ENCODE peak calls at places on chromosomes 6 and 20, in six cellular contexts. T is Peyer's patch, Z is HepG2, J is K562, W is IMR-90, M is sigmoid colon. C is an unnamed sample.

GRCh38 chr6:169839029-169839481 is 87.6 kb downstream of the ERMARD start:
- DNase-seq in T (no peak), Z (no peak), J (no peak), W (no peak), M (peak), C (no peak)

GRCh38 chr20:10536531-10536930 is 101.4 kb downstream of the SLX4IP start:
- DNase-seq in T (no peak), Z (peak), J (no peak), W (peak), M (no peak), C (no peak)

GRCh38 chr6:89604662-89605061 is 33.9 kb downstream of the LYRM2 start:
- DNase-seq in T (no peak), Z (no peak), J (no peak), W (no peak), M (no peak), C (no peak)

GRCh38 chr6:142569676-142570075 is 267.9 kb downstream of the ADGRG6 start:
- DNase-seq in T (no peak), Z (peak), J (no peak), W (no peak), M (no peak), C (no peak)

GRCh38 chr6:35213161-35213823 is 464 bp upstream of the SCUBE3 start:
- DNase-seq in T (no peak), Z (no peak), J (no peak), W (no peak), M (no peak), C (no peak)

GRCh38 chr20:46065006-46065405 is 24.8 kb downstream of the NCOA5 start:
- DNase-seq in T (no peak), Z (no peak), J (no peak), W (no peak), M (peak), C (no peak)

GRCh38 chr6:131629656-131630055 is 1.6 kb upstream of the MED23 start:
- DNase-seq in T (no peak), Z (no peak), J (no peak), W (no peak), M (no peak), C (no peak)

GRCh38 chr6:151340206-151340978 is 51.0 kb downstream of the ZBTB2 start:
- DNase-seq in T (no peak), Z (no peak), J (no peak), W (no peak), M (no peak), C (no peak)

GRCh38 chr6:30720738-30721197 is 616 bp downstream of the TUBB start:
- DNase-seq in T (peak), Z (peak), J (peak), W (peak), M (peak), C (no peak)

GRCh38 chr20:49187330-49188100 is 619 bp downstream of the STAU1 start:
- DNase-seq in T (peak), Z (no peak), J (peak), W (no peak), M (peak), C (no peak)

GRCh38 chr6:158514176-158514575 is 45.7 kb upstream of the TMEM181 start:
- DNase-seq in T (no peak), Z (no peak), J (no peak), W (no peak), M (no peak), C (no peak)

GRCh38 chr6:15026832-15027231 is 219.0 kb upstream of the JARID2 start:
- DNase-seq in T (no peak), Z (peak), J (no peak), W (peak), M (no peak), C (peak)

GRCh38 chr20:1333462-1334369 is 4.8 kb upstream of the SDCBP2 start:
- DNase-seq in T (peak), Z (no peak), J (no peak), W (no peak), M (no peak), C (no peak)

GRCh38 chr20:49529470-49529869 is 38.5 kb downstream of the PTGIS start:
- DNase-seq in T (no peak), Z (no peak), J (no peak), W (no peak), M (no peak), C (no peak)

GRCh38 chr6:30074331-30075093 is 1.1 kb downstream of the RNF39 start:
- DNase-seq in T (no peak), Z (no peak), J (no peak), W (no peak), M (no peak), C (no peak)

GRCh38 chr6:88573971-88574370 is 389.4 kb downstream of the RNGTT start:
- DNase-seq in T (no peak), Z (no peak), J (no peak), W (no peak), M (no peak), C (no peak)

GRCh38 chr6:125346926-125347563 is 45.3 kb upstream of the HDDC2 start:
- DNase-seq in T (peak), Z (no peak), J (no peak), W (no peak), M (no peak), C (no peak)

GRCh38 chr6:134074151-134074712 is 21.8 kb upstream of the SLC2A12 start:
- DNase-seq in T (no peak), Z (peak), J (no peak), W (no peak), M (no peak), C (no peak)

GRCh38 chr20:36460648-36461599 is 80.4 kb upstream of the MYL9 start:
- DNase-seq in T (peak), Z (peak), J (peak), W (peak), M (peak), C (peak)
- TF ChIP-seq POLR2A in T (peak), Z (peak), J (peak), W (peak), M (peak), C (peak)

GRCh38 chr6:37103169-37104039 is 66.5 kb upstream of the PIM1 start:
- DNase-seq in T (peak), Z (peak), J (peak), W (no peak), M (peak), C (peak)
- TF ChIP-seq POLR2A in T (no peak), Z (peak), J (no peak), W (no peak), M (no peak), C (no peak)

DNA sequence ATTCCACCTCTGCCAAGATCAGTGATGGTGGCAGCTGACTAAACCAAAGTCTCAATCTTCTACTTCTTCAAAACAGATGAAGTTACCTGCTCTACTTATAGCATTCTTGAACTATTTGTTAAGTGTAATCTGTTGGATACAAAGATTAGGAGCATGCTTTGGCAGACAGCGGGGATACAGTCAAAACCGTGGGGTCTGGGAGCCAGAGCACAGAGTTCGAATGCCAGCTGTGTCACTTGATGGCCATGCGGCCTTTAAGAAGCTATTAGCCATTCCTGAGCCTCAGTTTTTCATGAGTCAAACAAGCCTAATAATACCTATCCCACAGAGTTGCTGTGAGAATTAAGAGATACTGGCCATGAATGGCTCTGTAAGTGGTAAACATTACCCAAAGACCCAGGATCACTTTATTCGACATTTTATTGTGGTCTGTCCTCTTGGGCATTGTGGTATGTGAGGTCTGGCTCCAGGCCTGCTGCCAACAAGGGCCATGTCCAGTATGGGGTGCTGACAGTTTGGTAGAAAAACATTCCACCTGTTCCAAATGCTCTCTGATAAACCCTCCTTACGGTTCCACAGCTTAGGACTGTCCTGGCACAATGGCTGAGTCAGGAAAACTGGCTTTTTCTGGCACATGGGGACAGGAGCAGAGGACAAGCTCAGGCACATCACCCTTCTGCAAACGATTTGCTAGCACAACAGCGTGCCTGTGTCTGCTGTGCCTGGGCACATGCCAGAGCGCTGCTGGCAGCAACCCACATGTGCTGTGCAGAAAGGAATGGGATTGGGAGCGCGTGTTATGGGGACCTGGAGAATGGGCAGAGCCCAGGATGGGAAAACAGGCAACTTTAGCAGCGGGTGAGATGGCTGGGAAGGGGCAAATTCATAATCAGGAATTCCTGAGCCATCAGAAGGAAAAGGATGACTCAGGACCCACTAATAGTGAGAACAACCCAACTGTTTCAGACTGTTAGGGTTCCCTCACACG is 15.7 kb upstream of the FAM83C start:
- DNase-seq in T (no peak), Z (no peak), J (no peak), W (peak), M (peak), C (no peak)
- TF ChIP-seq POLR2A in T (no peak), Z (no peak), J (no peak), W (no peak), M (no peak), C (no peak)

DNA sequence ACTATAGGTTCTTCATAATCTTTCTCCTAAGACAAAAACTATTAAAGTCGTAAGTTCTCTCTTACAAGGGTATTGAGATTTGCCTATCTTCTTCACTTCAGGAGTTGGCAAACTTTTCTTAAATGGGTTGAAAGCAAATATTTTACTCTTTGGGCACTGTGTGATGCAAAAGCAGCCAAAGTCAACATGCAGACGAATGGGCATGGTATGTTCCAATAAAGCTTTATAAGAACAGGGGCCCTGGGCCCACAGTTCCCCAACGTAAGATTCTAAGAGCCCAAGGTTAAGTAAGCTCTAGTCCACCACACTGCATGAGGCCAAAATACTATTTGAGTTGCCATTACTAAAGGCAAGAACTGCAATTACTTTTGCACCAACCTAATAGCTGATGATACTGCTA is 11.5 kb downstream of the CD164 start:
- DNase-seq in T (no peak), Z (no peak), J (no peak), W (no peak), M (no peak), C (no peak)
- TF ChIP-seq POLR2A in T (no peak), Z (no peak), J (no peak), W (no peak), M (no peak), C (no peak)

GRCh38 chr6:42563697-42564495 is at the start of gene UBR2:
- DNase-seq in T (peak), Z (peak), J (peak), W (peak), M (peak), C (peak)
- TF ChIP-seq POLR2A in T (peak), Z (peak), J (peak), W (no peak), M (peak), C (peak)

GRCh38 chr6:13141392-13141791 is 186.9 kb downstream of the TBC1D7 start:
- DNase-seq in T (no peak), Z (no peak), J (no peak), W (no peak), M (no peak), C (no peak)
- TF ChIP-seq POLR2A in T (no peak), Z (no peak), J (no peak), W (no peak), M (no peak), C (no peak)